ENCODE peak calls at places on chromosomes 12 and 14, in seven cellular contexts. One of them, this sample, is unnamed. For H3K36me3 and H3K27me3, the result is how much of the 10 kb centered on the place peaks cover.

GRCh38 chr12:113072136-113072535 is 15.6 kb downstream of the DTX1 start:
- DNase-seq in transverse colon: no peak
- DNase-seq in WERI-Rb-1: no peak
- DNase-seq in upper lobe of right lung: no peak
- DNase-seq in PC-9: no peak
- DNase-seq in colonic mucosa: no peak
- DNase-seq in ovary: no peak
- DNase-seq in this sample: no peak

GRCh38 chr12:26112703-26113147 is 12.1 kb downstream of the BHLHE41 start:
- DNase-seq in transverse colon: no peak
- DNase-seq in WERI-Rb-1: no peak
- DNase-seq in upper lobe of right lung: no peak
- DNase-seq in PC-9: no peak
- DNase-seq in colonic mucosa: no peak
- DNase-seq in ovary: no peak
- DNase-seq in this sample: no peak

GRCh38 chr14:89444044-89444443 is 27.0 kb upstream of the FOXN3 start:
- DNase-seq in transverse colon: no peak
- DNase-seq in WERI-Rb-1: no peak
- DNase-seq in upper lobe of right lung: no peak
- DNase-seq in PC-9: no peak
- DNase-seq in colonic mucosa: no peak
- DNase-seq in ovary: no peak
- DNase-seq in this sample: no peak

GRCh38 chr12:94997726-94998125 is 5.8 kb downstream of the NDUFA12 start:
- DNase-seq in transverse colon: no peak
- DNase-seq in WERI-Rb-1: no peak
- DNase-seq in upper lobe of right lung: no peak
- DNase-seq in PC-9: no peak
- DNase-seq in colonic mucosa: no peak
- DNase-seq in ovary: no peak
- DNase-seq in this sample: no peak

GRCh38 chr14:75636100-75636692 is 24.5 kb downstream of the ERG28 start:
- DNase-seq in transverse colon: no peak
- DNase-seq in WERI-Rb-1: peak
- DNase-seq in upper lobe of right lung: no peak
- DNase-seq in PC-9: peak
- DNase-seq in colonic mucosa: no peak
- DNase-seq in ovary: no peak
- DNase-seq in this sample: no peak

GRCh38 chr12:94329366-94329765 is 130.3 kb downstream of the CEP83 start:
- DNase-seq in transverse colon: no peak
- DNase-seq in WERI-Rb-1: no peak
- DNase-seq in upper lobe of right lung: no peak
- DNase-seq in PC-9: no peak
- DNase-seq in colonic mucosa: no peak
- DNase-seq in ovary: no peak
- DNase-seq in this sample: no peak

GRCh38 chr14:105899071-105899641 is 372.8 kb downstream of the TMEM121 start:
- DNase-seq in transverse colon: no peak
- DNase-seq in WERI-Rb-1: no peak
- DNase-seq in upper lobe of right lung: no peak
- DNase-seq in PC-9: no peak
- DNase-seq in colonic mucosa: no peak
- DNase-seq in ovary: no peak
- DNase-seq in this sample: no peak

GRCh38 chr14:96267336-96267735 is 11.3 kb downstream of the BDKRB1 start:
- DNase-seq in transverse colon: no peak
- DNase-seq in WERI-Rb-1: no peak
- DNase-seq in upper lobe of right lung: no peak
- DNase-seq in PC-9: no peak
- DNase-seq in colonic mucosa: no peak
- DNase-seq in ovary: no peak
- DNase-seq in this sample: peak

GRCh38 chr12:212799-213526 is 994 bp downstream of the SLC6A12 start:
- DNase-seq in transverse colon: peak
- DNase-seq in WERI-Rb-1: no peak
- DNase-seq in upper lobe of right lung: no peak
- DNase-seq in PC-9: no peak
- DNase-seq in colonic mucosa: peak
- DNase-seq in ovary: peak
- DNase-seq in this sample: no peak

GRCh38 chr12:105920161-105920684 is 218.5 kb downstream of the NUAK1 start:
- DNase-seq in transverse colon: no peak
- DNase-seq in WERI-Rb-1: no peak
- DNase-seq in upper lobe of right lung: no peak
- DNase-seq in PC-9: no peak
- DNase-seq in colonic mucosa: no peak
- DNase-seq in ovary: no peak
- DNase-seq in this sample: peak

GRCh38 chr14:55125403-55125802 is 3.6 kb upstream of the LGALS3 start:
- DNase-seq in transverse colon: peak
- DNase-seq in WERI-Rb-1: no peak
- DNase-seq in upper lobe of right lung: no peak
- DNase-seq in PC-9: peak
- DNase-seq in colonic mucosa: peak
- DNase-seq in ovary: no peak
- DNase-seq in this sample: no peak

GRCh38 chr14:22691171-22691570 is 47.0 kb upstream of the OR6J1 start:
- DNase-seq in transverse colon: no peak
- DNase-seq in WERI-Rb-1: no peak
- DNase-seq in upper lobe of right lung: no peak
- DNase-seq in PC-9: no peak
- DNase-seq in colonic mucosa: no peak
- DNase-seq in ovary: no peak
- DNase-seq in this sample: peak

GRCh38 chr14:35197015-35197414 is 74.7 kb downstream of the PRORP start:
- DNase-seq in transverse colon: no peak
- DNase-seq in WERI-Rb-1: no peak
- DNase-seq in upper lobe of right lung: no peak
- DNase-seq in PC-9: no peak
- DNase-seq in colonic mucosa: no peak
- DNase-seq in ovary: no peak
- DNase-seq in this sample: peak

GRCh38 chr12:3204143-3204542 is 127.0 kb downstream of the TSPAN9 start:
- DNase-seq in transverse colon: no peak
- DNase-seq in WERI-Rb-1: peak
- DNase-seq in upper lobe of right lung: no peak
- DNase-seq in PC-9: no peak
- DNase-seq in colonic mucosa: no peak
- DNase-seq in ovary: no peak
- DNase-seq in this sample: peak

GRCh38 chr12:18794000-18794399 is 56.1 kb downstream of the CAPZA3 start:
- DNase-seq in transverse colon: no peak
- DNase-seq in WERI-Rb-1: no peak
- DNase-seq in upper lobe of right lung: no peak
- DNase-seq in PC-9: no peak
- DNase-seq in colonic mucosa: no peak
- DNase-seq in ovary: no peak
- DNase-seq in this sample: peak

GRCh38 chr12:124536613-124537012 is 30.8 kb downstream of the NCOR2 start:
- DNase-seq in transverse colon: no peak
- DNase-seq in WERI-Rb-1: no peak
- DNase-seq in upper lobe of right lung: no peak
- DNase-seq in PC-9: no peak
- DNase-seq in colonic mucosa: no peak
- DNase-seq in ovary: no peak
- DNase-seq in this sample: no peak

GRCh38 chr12:108129017-108129812 is at the start of gene WSCD2:
- DNase-seq in transverse colon: peak
- DNase-seq in WERI-Rb-1: peak
- DNase-seq in upper lobe of right lung: peak
- DNase-seq in PC-9: peak
- DNase-seq in colonic mucosa: no peak
- DNase-seq in ovary: no peak
- DNase-seq in this sample: peak

GRCh38 chr12:23049180-23049579 is 424.2 kb downstream of the ETNK1 start:
- DNase-seq in transverse colon: no peak
- DNase-seq in WERI-Rb-1: no peak
- DNase-seq in upper lobe of right lung: no peak
- DNase-seq in PC-9: no peak
- DNase-seq in colonic mucosa: no peak
- DNase-seq in ovary: no peak
- DNase-seq in this sample: peak

GRCh38 chr14:73913256-73913655 is 26.6 kb downstream of the ZNF410 start:
- DNase-seq in transverse colon: no peak
- DNase-seq in WERI-Rb-1: no peak
- DNase-seq in upper lobe of right lung: no peak
- DNase-seq in PC-9: no peak
- DNase-seq in colonic mucosa: no peak
- DNase-seq in ovary: no peak
- DNase-seq in this sample: no peak

GRCh38 chr14:73916324-73916723 is 29.7 kb downstream of the ZNF410 start:
- DNase-seq in transverse colon: no peak
- DNase-seq in WERI-Rb-1: no peak
- DNase-seq in upper lobe of right lung: no peak
- DNase-seq in PC-9: no peak
- DNase-seq in colonic mucosa: no peak
- DNase-seq in ovary: no peak
- DNase-seq in this sample: no peak
- H3K36me3 ChIP-seq in transverse colon: under half
- H3K36me3 ChIP-seq in WERI-Rb-1: half or more
- H3K36me3 ChIP-seq in upper lobe of right lung: half or more
- H3K36me3 ChIP-seq in PC-9: under half
- H3K36me3 ChIP-seq in colonic mucosa: under half
- H3K36me3 ChIP-seq in ovary: under half
- H3K36me3 ChIP-seq in this sample: under half

DNA sequence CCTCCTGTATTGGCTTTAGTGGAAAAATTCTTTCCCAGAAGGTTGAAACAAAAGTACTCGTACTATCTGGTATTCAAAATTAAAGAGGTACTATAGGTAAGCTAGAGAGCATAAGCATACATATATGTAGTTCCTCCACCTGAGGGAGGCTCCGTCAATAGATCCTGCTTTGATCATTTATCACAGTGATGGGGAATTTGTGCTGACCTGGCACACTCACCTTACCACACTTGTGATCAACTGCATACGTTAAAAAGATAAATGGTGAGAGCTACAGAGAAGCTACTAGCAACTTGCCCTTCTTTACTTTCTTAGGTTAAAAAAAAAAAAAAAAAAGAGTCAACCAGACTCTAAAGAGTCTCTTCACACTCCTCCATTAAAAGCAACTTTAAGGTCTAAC is 2.5 kb downstream of the CAPRIN2 start:
- DNase-seq in transverse colon: no peak
- DNase-seq in WERI-Rb-1: no peak
- DNase-seq in upper lobe of right lung: no peak
- DNase-seq in PC-9: no peak
- DNase-seq in colonic mucosa: no peak
- DNase-seq in ovary: no peak
- DNase-seq in this sample: no peak
- H3K4me3 ChIP-seq in transverse colon: no peak
- H3K4me3 ChIP-seq in WERI-Rb-1: no peak
- H3K4me3 ChIP-seq in upper lobe of right lung: no peak
- H3K4me3 ChIP-seq in PC-9: peak
- H3K4me3 ChIP-seq in colonic mucosa: no peak
- H3K4me3 ChIP-seq in ovary: no peak
- H3K4me3 ChIP-seq in this sample: no peak

DNA sequence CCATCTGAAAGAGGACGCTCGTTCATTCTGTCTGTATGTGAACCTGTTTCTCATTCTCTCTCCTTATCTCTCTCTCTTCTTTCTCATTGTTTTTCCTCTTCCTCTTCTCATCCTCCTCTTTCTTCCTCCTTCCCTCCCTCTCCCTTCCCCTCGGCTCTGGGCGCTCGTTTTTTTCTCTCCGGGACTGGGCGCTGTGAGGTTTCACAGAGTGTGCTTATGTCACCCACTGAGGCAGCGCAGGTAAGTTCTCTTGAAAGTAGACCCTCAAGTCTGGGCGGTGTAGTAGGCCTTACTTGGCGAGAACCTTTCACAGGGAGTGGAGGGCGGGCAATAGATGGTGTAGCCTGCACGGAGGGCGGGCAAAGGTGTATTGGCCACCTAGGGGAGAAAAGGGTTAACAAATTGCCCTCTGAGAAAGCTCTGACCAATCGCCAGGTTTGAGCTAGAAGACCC is 4.5 kb upstream of the SIX1 start:
- DNase-seq in transverse colon: no peak
- DNase-seq in WERI-Rb-1: no peak
- DNase-seq in upper lobe of right lung: no peak
- DNase-seq in PC-9: no peak
- DNase-seq in colonic mucosa: no peak
- DNase-seq in ovary: no peak
- DNase-seq in this sample: no peak
- H3K27me3 ChIP-seq in transverse colon: half or more
- H3K27me3 ChIP-seq in WERI-Rb-1: under half
- H3K27me3 ChIP-seq in upper lobe of right lung: half or more
- H3K27me3 ChIP-seq in PC-9: under half
- H3K27me3 ChIP-seq in colonic mucosa: half or more
- H3K27me3 ChIP-seq in ovary: under half
- H3K27me3 ChIP-seq in this sample: under half

GRCh38 chr12:47794679-47795078 is 21.6 kb downstream of the SLC48A1 start:
- DNase-seq in transverse colon: no peak
- DNase-seq in WERI-Rb-1: no peak
- DNase-seq in upper lobe of right lung: no peak
- DNase-seq in PC-9: no peak
- DNase-seq in colonic mucosa: no peak
- DNase-seq in ovary: no peak
- DNase-seq in this sample: no peak

GRCh38 chr12:47795121-47795813 is 22.2 kb downstream of the SLC48A1 start:
- DNase-seq in transverse colon: no peak
- DNase-seq in WERI-Rb-1: no peak
- DNase-seq in upper lobe of right lung: no peak
- DNase-seq in PC-9: no peak
- DNase-seq in colonic mucosa: no peak
- DNase-seq in ovary: no peak
- DNase-seq in this sample: no peak

GRCh38 chr12:47791351-47791746 is 18.3 kb downstream of the SLC48A1 start:
- DNase-seq in transverse colon: no peak
- DNase-seq in WERI-Rb-1: no peak
- DNase-seq in upper lobe of right lung: no peak
- DNase-seq in PC-9: no peak
- DNase-seq in colonic mucosa: no peak
- DNase-seq in ovary: no peak
- DNase-seq in this sample: no peak

GRCh38 chr12:47791874-47792273 is 18.8 kb downstream of the SLC48A1 start:
- DNase-seq in transverse colon: no peak
- DNase-seq in WERI-Rb-1: no peak
- DNase-seq in upper lobe of right lung: no peak
- DNase-seq in PC-9: no peak
- DNase-seq in colonic mucosa: no peak
- DNase-seq in ovary: no peak
- DNase-seq in this sample: no peak

DNA sequence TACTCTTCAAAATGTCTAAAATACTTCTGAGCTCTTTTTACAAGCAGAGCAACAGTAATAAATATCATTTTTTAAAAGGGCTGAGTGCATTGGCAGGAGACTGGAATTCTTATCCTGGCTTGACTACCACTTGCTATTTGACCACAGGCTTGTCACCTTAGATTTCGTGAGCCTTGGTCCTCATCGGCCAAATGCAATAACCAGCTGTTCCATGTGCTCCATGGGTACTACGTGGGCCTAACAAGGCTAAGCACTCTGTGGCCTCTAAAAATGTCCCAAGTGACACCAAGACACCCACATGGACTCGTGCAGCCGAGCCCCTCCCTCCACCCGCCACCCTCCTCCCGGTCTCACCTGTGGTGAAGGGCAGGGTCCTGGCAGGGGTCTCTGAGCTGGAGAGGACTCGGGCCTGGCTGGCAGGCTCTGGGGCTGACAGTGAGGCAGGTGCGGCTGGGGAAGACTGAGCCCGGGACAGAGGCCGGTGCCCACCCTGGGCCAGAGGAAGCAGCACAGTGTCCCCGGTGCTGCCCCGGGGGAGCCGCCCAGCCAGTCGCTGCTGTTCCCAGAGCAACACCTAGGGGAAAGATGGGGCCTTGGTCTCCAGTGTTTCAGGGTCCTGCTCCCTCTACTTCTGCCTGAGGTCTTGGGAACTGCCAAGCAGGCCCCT is 20.1 kb downstream of the SLC48A1 start:
- DNase-seq in transverse colon: no peak
- DNase-seq in WERI-Rb-1: no peak
- DNase-seq in upper lobe of right lung: no peak
- DNase-seq in PC-9: no peak
- DNase-seq in colonic mucosa: no peak
- DNase-seq in ovary: no peak
- DNase-seq in this sample: no peak
- H3K36me3 ChIP-seq in transverse colon: under half
- H3K36me3 ChIP-seq in WERI-Rb-1: under half
- H3K36me3 ChIP-seq in upper lobe of right lung: half or more
- H3K36me3 ChIP-seq in PC-9: under half
- H3K36me3 ChIP-seq in colonic mucosa: under half
- H3K36me3 ChIP-seq in ovary: under half
- H3K36me3 ChIP-seq in this sample: half or more

This sample was measured in bronchial epithelial cell.